ENCODE peak calls at places on chromosomes 2 and 18, in nine cellular contexts. One of them, this sample, is unnamed.

GRCh38 chr18:55100817-55101457 is 141.7 kb upstream of the CCDC68 start:
- DNase-seq in Right ventricle myocardium superior: no peak
- DNase-seq in fibroblast of the aortic adventitia: peak
- DNase-seq in ACHN: peak
- DNase-seq in T follicular helper cell: no peak
- DNase-seq in neural crest cell: no peak
- DNase-seq in HS-27A: no peak
- DNase-seq in RPMI7951: peak
- DNase-seq in brain microvascular endothelial cell: peak
- DNase-seq in this sample: peak

GRCh38 chr18:7349181-7349837 is 118.4 kb downstream of the LRRC30 start:
- DNase-seq in fibroblast of the aortic adventitia: no peak
- DNase-seq in ACHN: no peak
- DNase-seq in HS-27A: no peak
- DNase-seq in neural crest cell: no peak
- DNase-seq in T follicular helper cell: no peak
- DNase-seq in Right ventricle myocardium superior: no peak
- DNase-seq in brain microvascular endothelial cell: no peak
- DNase-seq in RPMI7951: no peak
- DNase-seq in this sample: no peak

GRCh38 chr2:227460079-227460485 is 11.9 kb upstream of the AGFG1 start:
- DNase-seq in neural crest cell: no peak
- DNase-seq in ACHN: peak
- DNase-seq in fibroblast of the aortic adventitia: peak
- DNase-seq in brain microvascular endothelial cell: peak
- DNase-seq in RPMI7951: peak
- DNase-seq in Right ventricle myocardium superior: no peak
- DNase-seq in HS-27A: no peak
- DNase-seq in T follicular helper cell: peak
- DNase-seq in this sample: peak

GRCh38 chr2:10931710-10932255 is 20.0 kb downstream of the KCNF1 start:
- DNase-seq in brain microvascular endothelial cell: no peak
- DNase-seq in neural crest cell: no peak
- DNase-seq in Right ventricle myocardium superior: no peak
- DNase-seq in RPMI7951: peak
- DNase-seq in ACHN: peak
- DNase-seq in HS-27A: no peak
- DNase-seq in T follicular helper cell: no peak
- DNase-seq in fibroblast of the aortic adventitia: peak
- DNase-seq in this sample: peak

GRCh38 chr18:9020221-9020620 is 82.3 kb upstream of the NDUFV2 start:
- DNase-seq in T follicular helper cell: no peak
- DNase-seq in Right ventricle myocardium superior: no peak
- DNase-seq in brain microvascular endothelial cell: no peak
- DNase-seq in ACHN: no peak
- DNase-seq in neural crest cell: no peak
- DNase-seq in HS-27A: no peak
- DNase-seq in RPMI7951: no peak
- DNase-seq in fibroblast of the aortic adventitia: no peak
- DNase-seq in this sample: no peak

GRCh38 chr2:28408764-28409599 is 16.3 kb downstream of the FOSL2 start:
- DNase-seq in neural crest cell: no peak
- DNase-seq in HS-27A: no peak
- DNase-seq in RPMI7951: peak
- DNase-seq in ACHN: peak
- DNase-seq in T follicular helper cell: peak
- DNase-seq in fibroblast of the aortic adventitia: no peak
- DNase-seq in Right ventricle myocardium superior: no peak
- DNase-seq in brain microvascular endothelial cell: peak
- DNase-seq in this sample: peak

GRCh38 chr2:32810909-32811495 is 135.8 kb upstream of the LTBP1 start:
- DNase-seq in RPMI7951: no peak
- DNase-seq in HS-27A: no peak
- DNase-seq in neural crest cell: no peak
- DNase-seq in brain microvascular endothelial cell: no peak
- DNase-seq in Right ventricle myocardium superior: no peak
- DNase-seq in T follicular helper cell: no peak
- DNase-seq in fibroblast of the aortic adventitia: peak
- DNase-seq in ACHN: no peak
- DNase-seq in this sample: no peak

GRCh38 chr2:96264656-96265348 is 995 bp downstream of the TMEM127 start:
- DNase-seq in Right ventricle myocardium superior: peak
- DNase-seq in T follicular helper cell: no peak
- DNase-seq in HS-27A: no peak
- DNase-seq in fibroblast of the aortic adventitia: peak
- DNase-seq in ACHN: peak
- DNase-seq in RPMI7951: peak
- DNase-seq in neural crest cell: peak
- DNase-seq in brain microvascular endothelial cell: peak
- DNase-seq in this sample: peak

GRCh38 chr2:217366246-217366645 is 506.4 kb upstream of the TNP1 start:
- DNase-seq in Right ventricle myocardium superior: no peak
- DNase-seq in T follicular helper cell: no peak
- DNase-seq in brain microvascular endothelial cell: peak
- DNase-seq in ACHN: no peak
- DNase-seq in fibroblast of the aortic adventitia: no peak
- DNase-seq in neural crest cell: no peak
- DNase-seq in HS-27A: no peak
- DNase-seq in RPMI7951: no peak
- DNase-seq in this sample: peak

GRCh38 chr18:24016643-24017042 is 2.1 kb downstream of the TTC39C start:
- DNase-seq in HS-27A: no peak
- DNase-seq in T follicular helper cell: no peak
- DNase-seq in Right ventricle myocardium superior: no peak
- DNase-seq in ACHN: peak
- DNase-seq in brain microvascular endothelial cell: no peak
- DNase-seq in fibroblast of the aortic adventitia: peak
- DNase-seq in neural crest cell: no peak
- DNase-seq in RPMI7951: no peak
- DNase-seq in this sample: peak

GRCh38 chr2:187527262-187527661 is 27.0 kb downstream of the TFPI start:
- DNase-seq in neural crest cell: no peak
- DNase-seq in ACHN: no peak
- DNase-seq in Right ventricle myocardium superior: no peak
- DNase-seq in fibroblast of the aortic adventitia: peak
- DNase-seq in T follicular helper cell: no peak
- DNase-seq in brain microvascular endothelial cell: peak
- DNase-seq in RPMI7951: peak
- DNase-seq in HS-27A: no peak
- DNase-seq in this sample: peak

GRCh38 chr2:176098366-176099158 is 1.0 kb upstream of the HOXD12 start:
- DNase-seq in Right ventricle myocardium superior: no peak
- DNase-seq in neural crest cell: no peak
- DNase-seq in fibroblast of the aortic adventitia: no peak
- DNase-seq in RPMI7951: peak
- DNase-seq in brain microvascular endothelial cell: no peak
- DNase-seq in HS-27A: no peak
- DNase-seq in ACHN: no peak
- DNase-seq in T follicular helper cell: no peak
- DNase-seq in this sample: no peak

GRCh38 chr2:96175951-96176350 is 30.7 kb upstream of the DUSP2 start:
- DNase-seq in Right ventricle myocardium superior: no peak
- DNase-seq in RPMI7951: peak
- DNase-seq in HS-27A: no peak
- DNase-seq in neural crest cell: no peak
- DNase-seq in ACHN: no peak
- DNase-seq in fibroblast of the aortic adventitia: peak
- DNase-seq in brain microvascular endothelial cell: peak
- DNase-seq in T follicular helper cell: no peak
- DNase-seq in this sample: peak

GRCh38 chr2:195612515-195613495 is 44.2 kb upstream of the SLC39A10 start:
- DNase-seq in T follicular helper cell: no peak
- DNase-seq in fibroblast of the aortic adventitia: peak
- DNase-seq in ACHN: peak
- DNase-seq in Right ventricle myocardium superior: no peak
- DNase-seq in RPMI7951: peak
- DNase-seq in brain microvascular endothelial cell: peak
- DNase-seq in HS-27A: no peak
- DNase-seq in neural crest cell: no peak
- DNase-seq in this sample: peak

GRCh38 chr2:45699032-45699658 is 47.7 kb downstream of the PRKCE start:
- DNase-seq in fibroblast of the aortic adventitia: peak
- DNase-seq in T follicular helper cell: no peak
- DNase-seq in Right ventricle myocardium superior: no peak
- DNase-seq in ACHN: peak
- DNase-seq in brain microvascular endothelial cell: peak
- DNase-seq in RPMI7951: peak
- DNase-seq in HS-27A: no peak
- DNase-seq in neural crest cell: no peak
- DNase-seq in this sample: peak

GRCh38 chr18:73199151-73199550 is 331.4 kb upstream of the NETO1 start:
- DNase-seq in T follicular helper cell: no peak
- DNase-seq in brain microvascular endothelial cell: no peak
- DNase-seq in RPMI7951: no peak
- DNase-seq in ACHN: no peak
- DNase-seq in HS-27A: no peak
- DNase-seq in neural crest cell: no peak
- DNase-seq in Right ventricle myocardium superior: no peak
- DNase-seq in fibroblast of the aortic adventitia: peak
- DNase-seq in this sample: peak

GRCh38 chr2:215301994-215302393 is 9.9 kb upstream of the ATIC start:
- DNase-seq in fibroblast of the aortic adventitia: no peak
- DNase-seq in T follicular helper cell: no peak
- DNase-seq in brain microvascular endothelial cell: no peak
- DNase-seq in neural crest cell: no peak
- DNase-seq in HS-27A: no peak
- DNase-seq in RPMI7951: no peak
- DNase-seq in Right ventricle myocardium superior: no peak
- DNase-seq in ACHN: no peak
- DNase-seq in this sample: no peak